ENCODE peak calls at places on chromosomes 7 and 10, in five cellular contexts. B is endodermal cell, O is PC-9, Y is lower lobe of right lung, U is colonic mucosa. A is an unnamed sample.
A peak's percentile ranks its signal among the peaks of the same experiment; 100 is the strongest.

GRCh38 chr10:4344544-4344994 is 481.4 kb upstream of the AKR1E2 start:
- DNase-seq in Y (peak; percentile 68), B (peak; percentile 47), U (no peak), O (peak; percentile 87), A (peak; percentile 73)

GRCh38 chr7:131124867-131125266 is 202.8 kb upstream of the MKLN1 start:
- DNase-seq in O (no peak), Y (no peak), B (no peak), U (no peak), A (no peak)

GRCh38 chr10:17029581-17030271 is 99.9 kb downstream of the CUBN start:
- DNase-seq in U (peak; percentile 53), Y (peak; percentile 77), B (peak; percentile 33), O (peak; percentile 11), A (peak; percentile 72)

GRCh38 chr10:85542936-85543730 is 823.5 kb downstream of the GRID1 start:
- DNase-seq in Y (no peak), B (no peak), O (no peak), U (no peak), A (no peak)

GRCh38 chr7:44097064-44097932 is 6.8 kb upstream of the AEBP1 start:
- DNase-seq in O (no peak), Y (no peak), B (no peak), U (no peak), A (no peak)

GRCh38 chr10:78686444-78687060 is 382.2 kb upstream of the ZMIZ1 start:
- DNase-seq in Y (no peak), O (no peak), B (peak; percentile 36), U (no peak), A (no peak)

GRCh38 chr10:103942866-103943265 is 24.1 kb upstream of the SLK start:
- DNase-seq in U (no peak), B (no peak), O (no peak), Y (no peak), A (no peak)

GRCh38 chr7:29795696-29796095 is 10.6 kb upstream of the WIPF3 start:
- DNase-seq in Y (no peak), U (no peak), B (no peak), O (no peak), A (no peak)

GRCh38 chr7:2104107-2104710 is 128.5 kb downstream of the MAD1L1 start:
- DNase-seq in O (no peak), Y (peak; percentile 90), U (peak; percentile 65), B (peak; percentile 95), A (peak; percentile 90)

GRCh38 chr7:66099551-66100407 is 14.9 kb upstream of the CRCP start:
- DNase-seq in U (peak; percentile 91), O (peak; percentile 85), Y (peak; percentile 78), B (peak; percentile 88), A (peak; percentile 64)

GRCh38 chr10:17273403-17273802 is 45.4 kb downstream of the VIM start:
- DNase-seq in U (no peak), Y (no peak), O (no peak), B (peak; percentile 49), A (no peak)

GRCh38 chr7:124113040-124113439 is 80.2 kb upstream of the TMEM229A start:
- DNase-seq in Y (no peak), U (no peak), O (no peak), B (no peak), A (no peak)

GRCh38 chr10:70760271-70760787 is 24.8 kb downstream of the TBATA start:
- DNase-seq in U (no peak), B (peak; percentile 66), Y (peak; percentile 44), O (no peak), A (no peak)

GRCh38 chr7:30799976-30800661 is 28.9 kb downstream of the MINDY4 start:
- DNase-seq in O (no peak), B (no peak), U (no peak), Y (no peak), A (no peak)

GRCh38 chr10:6269953-6270867 is 67.5 kb downstream of the PFKFB3 start:
- DNase-seq in Y (peak; percentile 55), O (no peak), B (no peak), U (peak; percentile 18), A (no peak)

GRCh38 chr7:159083698-159084068 is 61.0 kb downstream of the VIPR2 start:
- DNase-seq in O (no peak), Y (no peak), B (peak; percentile 33), U (no peak), A (no peak)

GRCh38 chr10:99685232-99686041 is 26.1 kb downstream of the ENTPD7 start:
- DNase-seq in B (no peak), O (no peak), U (peak; percentile 34), Y (no peak), A (no peak)

GRCh38 chr10:131549116-131549515 is 237.6 kb upstream of the TCERG1L start:
- DNase-seq in U (no peak), B (no peak), O (no peak), Y (no peak), A (no peak)

GRCh38 chr7:117704098-117704497 is 169.1 kb downstream of the CTTNBP2 start:
- DNase-seq in B (no peak), U (no peak), O (no peak), Y (no peak), A (no peak)

GRCh38 chr7:115124409-115124939 is 202.6 kb downstream of the MDFIC start:
- DNase-seq in O (no peak), U (no peak), Y (no peak), B (no peak), A (no peak)

GRCh38 chr10:79266543-79267312 is 80.5 kb upstream of the PPIF start:
- DNase-seq in O (peak; percentile 62), U (peak; percentile 45), Y (peak; percentile 86), B (no peak), A (peak; percentile 80)

GRCh38 chr7:5357951-5358350 is 65.7 kb downstream of the TNRC18 start:
- DNase-seq in U (no peak), O (no peak), Y (no peak), B (no peak), A (no peak)

GRCh38 chr10:572066-572465 is 117.4 kb downstream of the DIP2C start:
- DNase-seq in O (no peak), B (no peak), Y (peak; percentile 16), U (no peak), A (no peak)

GRCh38 chr10:133526957-133527588 is at the start of gene CYP2E1:
- DNase-seq in Y (no peak), B (no peak), U (no peak), O (no peak), A (no peak)

GRCh38 chr10:16814081-16814480 is 3.1 kb downstream of the RSU1 start:
- DNase-seq in U (no peak), Y (no peak), B (no peak), O (no peak), A (no peak)

GRCh38 chr7:4282434-4283223 is 399.5 kb upstream of the FOXK1 start:
- DNase-seq in Y (no peak), O (no peak), B (peak; percentile 28), U (no peak), A (no peak)

GRCh38 chr7:29091121-29091601 is 55.2 kb downstream of the CPVL start:
- DNase-seq in U (peak; percentile 27), B (no peak), O (no peak), Y (no peak), A (peak; percentile 50)

GRCh38 chr10:35434533-35434932 is 98.2 kb downstream of the CCNY start:
- DNase-seq in O (no peak), B (no peak), Y (no peak), U (no peak), A (no peak)

GRCh38 chr10:23157691-23158369 is 34.3 kb upstream of the PTF1A start:
- DNase-seq in U (no peak), O (no peak), Y (no peak), B (peak; percentile 60), A (no peak)

GRCh38 chr7:130921391-130922180 is 187.6 kb upstream of the KLF14 start:
- DNase-seq in O (no peak), U (peak; percentile 66), Y (no peak), B (no peak), A (peak; percentile 69)

GRCh38 chr10:52677087-52677486 is 95.5 kb downstream of the MBL2 start:
- DNase-seq in O (no peak), Y (no peak), B (no peak), U (no peak), A (no peak)

GRCh38 chr10:110430369-110431273 is 67.1 kb upstream of the DUSP5 start:
- DNase-seq in O (no peak), Y (no peak), U (no peak), B (peak; percentile 42), A (no peak)

GRCh38 chr7:25854608-25855497 is 297.1 kb upstream of the NFE2L3 start:
- DNase-seq in O (no peak), B (peak; percentile 93), Y (no peak), U (peak; percentile 86), A (peak; percentile 82)

GRCh38 chr7:142869434-142869833 is 14.6 kb downstream of the EPHB6 start:
- DNase-seq in B (no peak), Y (no peak), O (no peak), U (no peak), A (no peak)
- H3K27ac ChIP-seq in B (no peak overlapping the region), Y (no peak overlapping the region), O (no peak overlapping the region), U (no peak overlapping the region), A (no peak overlapping the region)

DNA sequence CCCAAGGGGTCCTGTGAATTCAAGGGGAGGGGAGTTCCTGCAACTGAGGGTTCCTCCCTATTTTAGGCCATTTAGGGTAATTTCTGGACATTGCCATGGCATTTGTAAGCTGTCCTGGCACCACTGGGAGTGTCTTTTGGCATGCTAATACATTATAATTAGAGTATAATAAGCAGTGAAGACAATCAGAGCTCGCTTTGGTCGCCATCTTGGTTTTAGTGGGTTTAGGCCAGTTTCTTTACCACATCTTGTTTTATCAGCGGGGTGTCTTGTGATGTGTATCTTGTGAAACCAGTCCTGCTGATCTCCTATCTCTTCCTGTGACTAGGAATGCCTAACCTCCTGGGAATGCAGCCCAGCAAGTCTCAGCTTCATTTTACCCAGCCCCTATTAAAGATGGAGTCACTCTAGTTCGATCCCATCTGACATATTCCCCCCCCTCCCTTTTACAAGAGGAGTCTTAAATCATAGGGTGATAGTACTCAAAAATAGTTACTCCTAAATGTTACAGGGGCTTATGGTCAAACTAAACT is 43.2 kb downstream of the SVOPL start:
- DNase-seq in B (no peak), O (peak; percentile 60), Y (no peak), U (no peak), A (no peak)
- TF ChIP-seq CTCF in B (no peak), O (no peak), Y (no peak), U (no peak), A (no peak)

GRCh38 chr10:47347303-47347675 is 874 bp upstream of the RBP3 start:
- DNase-seq in B (no peak), O (no peak), U (no peak), Y (no peak), A (no peak)
- H3K27me3 ChIP-seq in B (no peaks in the 10 kb centered on the region), O (no peaks in the 10 kb centered on the region), U (no peaks in the 10 kb centered on the region), Y (no peaks in the 10 kb centered on the region), A (no peaks in the 10 kb centered on the region)

GRCh38 chr10:75189266-75190096 is 21.1 kb upstream of the VDAC2 start:
- DNase-seq in B (peak; percentile 54), Y (no peak), U (no peak), O (no peak), A (no peak)
- H3K27ac ChIP-seq in B (no peak overlapping the region), Y (no peak overlapping the region), U (no peak overlapping the region), O (peak overlapping the region; percentile 49), A (no peak overlapping the region)

A was measured in psoas muscle.